ENCODE peak calls at places on chromosomes 11 and 22, in five cellular contexts. W, K, H, O and P are unnamed samples.

GRCh38 chr11:31340903-31341572 is 28.5 kb downstream of the DCDC1 start:
- DNase-seq in O (peak; percentile 50), W (peak; percentile 39), K (no peak), H (no peak), P (no peak)

GRCh38 chr11:109728056-109728455 is 306.1 kb downstream of the C11orf87 start:
- DNase-seq in K (no peak), H (no peak), O (no peak), W (no peak), P (no peak)

GRCh38 chr11:72613977-72614376 is 60.2 kb downstream of the PDE2A start:
- DNase-seq in O (no peak), K (peak; percentile 39), W (peak; percentile 50), H (no peak), P (no peak)

GRCh38 chr22:34946339-34946985 is 119.5 kb upstream of the ISX start:
- DNase-seq in H (no peak), K (no peak), W (no peak), O (no peak), P (no peak)

GRCh38 chr22:36552300-36552699 is 23.3 kb upstream of the EIF3D start:
- DNase-seq in K (no peak), W (no peak), O (no peak), H (no peak), P (no peak)

GRCh38 chr11:45102810-45103621 is 43.4 kb upstream of the PRDM11 start:
- DNase-seq in H (peak; percentile 63), K (peak; percentile 59), O (peak; percentile 90), W (peak; percentile 70), P (peak; percentile 59)

GRCh38 chr22:44824271-44824670 is 71.9 kb downstream of the ARHGAP8 start:
- DNase-seq in W (no peak), O (no peak), K (no peak), H (no peak), P (no peak)

GRCh38 chr22:17303840-17304779 is 65.2 kb upstream of the CECR2 start:
- DNase-seq in W (no peak), H (no peak), O (no peak), K (no peak), P (no peak)

GRCh38 chr22:40463727-40464126 is 93.3 kb downstream of the SGSM3 start:
- DNase-seq in K (no peak), O (no peak), H (no peak), W (no peak), P (no peak)

GRCh38 chr11:116719102-116719501 is 53.7 kb downstream of the BUD13 start:
- DNase-seq in H (no peak), K (no peak), O (no peak), W (no peak), P (no peak)

GRCh38 chr22:37306494-37306829 is 24.2 kb downstream of the CYTH4 start:
- DNase-seq in H (no peak), K (no peak), W (no peak), O (no peak), P (no peak)

GRCh38 chr22:26592368-26593015 is 2.6 kb upstream of the TPST2 start:
- DNase-seq in K (no peak), H (no peak), W (no peak), O (no peak), P (no peak)

GRCh38 chr11:6249822-6250555 is 9.6 kb upstream of the CCKBR start:
- DNase-seq in H (peak; percentile 94), W (peak; percentile 68), K (peak; percentile 61), O (peak; percentile 96), P (peak; percentile 76)

GRCh38 chr11:74057251-74058151 is 48.6 kb upstream of the UCP3 start:
- DNase-seq in H (no peak), W (peak; percentile 39), K (no peak), O (peak; percentile 50), P (no peak)

GRCh38 chr11:130068546-130068985 is 1.1 kb upstream of the APLP2 start:
- DNase-seq in W (no peak), O (no peak), H (no peak), K (no peak), P (no peak)

GRCh38 chr11:13963169-13963948 is 836 bp downstream of the SPON1 start:
- DNase-seq in W (no peak), H (no peak), O (peak; percentile 35), K (peak; percentile 25), P (no peak)

GRCh38 chr11:72278911-72279310 is 34.9 kb upstream of the PHOX2A start:
- DNase-seq in K (no peak), O (peak; percentile 36), H (no peak), W (no peak), P (no peak)

GRCh38 chr11:8263769-8264410 is at the start of gene LMO1:
- DNase-seq in W (peak; percentile 72), O (peak; percentile 80), K (peak; percentile 83), H (peak; percentile 78), P (peak; percentile 83)

GRCh38 chr11:125990244-125990643 is 44.4 kb downstream of the VSIG10L2 start:
- DNase-seq in W (no peak), H (peak; percentile 25), O (peak; percentile 77), K (no peak), P (peak; percentile 65)

GRCh38 chr11:86948733-86949132 is 6.5 kb downstream of the FZD4 start:
- DNase-seq in W (no peak), H (no peak), O (no peak), K (no peak), P (no peak)

GRCh38 chr11:62324738-62325556 is 12.3 kb upstream of the ASRGL1 start:
- DNase-seq in O (peak; percentile 55), H (no peak), W (peak; percentile 85), K (no peak), P (no peak)

GRCh38 chr11:65301491-65302329 is 13.0 kb upstream of the CDC42EP2 start:
- DNase-seq in K (peak; percentile 57), O (peak; percentile 79), H (no peak), W (peak; percentile 49), P (peak; percentile 55)

GRCh38 chr11:130037058-130037457 is 32.6 kb upstream of the APLP2 start:
- DNase-seq in O (peak; percentile 82), K (no peak), H (no peak), W (peak; percentile 10), P (no peak)

GRCh38 chr22:19358703-19359553 is 67.4 kb upstream of the CLTCL1 start:
- DNase-seq in K (no peak), W (no peak), O (no peak), H (no peak), P (no peak)

GRCh38 chr22:19360862-19361261 is 69.3 kb upstream of the CLTCL1 start:
- DNase-seq in O (no peak), K (no peak), W (no peak), H (no peak), P (no peak)

GRCh38 chr22:19358195-19358594 is 66.7 kb upstream of the CLTCL1 start:
- DNase-seq in O (no peak), K (no peak), H (no peak), W (no peak), P (no peak)

GRCh38 chr22:19360300-19360792 is 68.8 kb upstream of the CLTCL1 start:
- DNase-seq in O (no peak), W (peak; percentile 35), H (no peak), K (no peak), P (no peak)

DNA sequence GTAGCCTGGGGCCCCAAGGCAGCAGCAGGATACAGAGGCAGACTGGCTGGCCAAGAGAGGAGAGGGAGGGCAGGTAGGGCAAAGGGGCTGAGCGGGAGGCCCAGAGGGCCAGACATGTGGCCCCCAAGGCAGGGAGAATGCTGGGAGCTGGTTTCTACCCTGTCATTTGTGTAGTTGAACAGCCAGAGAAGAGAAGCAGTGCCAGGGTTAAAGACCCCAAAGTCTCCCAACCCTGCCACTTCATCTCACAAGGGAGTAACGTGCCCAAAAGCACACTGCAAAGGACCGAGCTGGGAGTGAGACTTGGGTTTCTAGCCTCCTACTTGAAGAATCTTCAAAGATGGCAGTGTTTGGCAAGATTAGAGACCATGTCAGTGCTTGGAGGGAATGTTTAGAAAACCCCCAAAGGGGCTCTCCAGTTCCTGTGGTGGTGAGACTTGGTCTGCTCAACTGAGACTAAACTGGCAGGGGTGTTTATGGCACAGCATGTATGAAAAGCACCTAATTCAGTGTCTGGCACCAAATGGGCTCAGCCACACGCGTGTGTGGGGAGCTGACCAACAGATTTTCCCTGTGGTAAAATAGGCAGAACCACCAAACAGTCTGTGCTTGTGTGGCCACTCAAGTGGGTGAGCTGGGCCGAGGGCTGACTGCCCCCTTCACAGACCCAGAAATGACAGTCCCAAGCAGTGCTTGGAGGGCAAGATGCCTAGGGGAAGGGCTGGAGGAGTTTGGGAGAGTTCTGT is 68.2 kb upstream of the CLTCL1 start:
- DNase-seq in W (no peak), K (no peak), O (no peak), H (no peak), P (no peak)
- H3K36me3 ChIP-seq in W (peaks cover 98% of the 10 kb centered on the region), K (peaks cover 96% of the 10 kb centered on the region), O (peaks cover 63% of the 10 kb centered on the region), H (peaks cover 7% of the 10 kb centered on the region), P (peaks cover 7% of the 10 kb centered on the region)

DNA sequence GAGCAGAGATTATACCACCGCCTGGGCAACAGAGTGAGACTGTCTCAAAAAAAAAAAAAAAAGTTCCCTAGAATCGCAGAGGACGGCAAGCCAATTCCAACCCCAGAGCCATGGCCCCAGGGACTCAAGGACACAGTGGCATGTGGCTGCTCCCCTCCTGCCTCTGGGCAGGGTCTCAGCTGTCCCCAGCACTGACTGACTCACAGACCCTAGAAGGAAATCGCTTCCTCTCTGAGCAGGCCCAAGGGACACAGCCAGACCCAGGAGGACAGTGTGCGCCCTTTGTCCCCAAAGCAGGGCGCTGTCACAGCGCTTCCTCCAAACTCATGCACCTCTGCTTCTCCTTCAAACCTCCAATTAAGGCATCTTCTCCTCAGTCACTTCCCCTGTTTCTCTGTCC is 2.3 kb downstream of the PACSIN3 start:
- DNase-seq in O (no peak), H (no peak), K (peak; percentile 62), W (no peak), P (no peak)
- H3K4me1 ChIP-seq in O (peaks cover 24% of the 10 kb centered on the region), H (peaks cover 44% of the 10 kb centered on the region), K (peaks cover 60% of the 10 kb centered on the region), W (peaks cover 7% of the 10 kb centered on the region), P (peaks cover 47% of the 10 kb centered on the region)

GRCh38 chr11:120337133-120337895 is 1.1 kb downstream of the ARHGEF12 start:
- DNase-seq in O (peak; percentile 59), K (peak; percentile 33), H (peak; percentile 43), W (no peak), P (peak; percentile 82)

GRCh38 chr11:120339394-120339890 is 3.2 kb downstream of the ARHGEF12 start:
- DNase-seq in O (no peak), W (peak; percentile 94), H (no peak), K (no peak), P (no peak)

GRCh38 chr11:120336641-120337132 is 474 bp downstream of the ARHGEF12 start:
- DNase-seq in K (peak; percentile 66), O (no peak), H (no peak), W (peak; percentile 63), P (peak; percentile 61)

GRCh38 chr11:120335928-120336640 is at the start of gene ARHGEF12:
- DNase-seq in W (peak; percentile 97), H (peak; percentile 95), O (peak; percentile 99), K (peak; percentile 98), P (peak; percentile 96)

GRCh38 chr11:120337896-120338840 is 2.0 kb downstream of the ARHGEF12 start:
- DNase-seq in W (peak; percentile 56), K (no peak), O (no peak), H (no peak), P (no peak)
- H3K27ac ChIP-seq in W (peak overlapping the region; percentile 84), K (peak overlapping the region; percentile 98), O (peak overlapping the region; percentile 91), H (peak overlapping the region; percentile 96), P (peak overlapping the region; percentile 97)

GRCh38 chr11:70206977-70207376 is 3.9 kb downstream of the FADD start:
- DNase-seq in H (no peak), W (no peak), K (no peak), O (no peak), P (no peak)

GRCh38 chr11:70206226-70206785 is 3.2 kb downstream of the FADD start:
- DNase-seq in W (no peak), O (no peak), K (no peak), H (no peak), P (peak; percentile 34)

GRCh38 chr11:70204466-70204799 is 1.3 kb downstream of the FADD start:
- DNase-seq in H (no peak), O (no peak), K (no peak), W (peak; percentile 68), P (no peak)

GRCh38 chr11:70205049-70205725 is 2.1 kb downstream of the FADD start:
- DNase-seq in W (no peak), H (no peak), O (peak; percentile 14), K (no peak), P (peak; percentile 22)

GRCh38 chr11:70205766-70206165 is 2.7 kb downstream of the FADD start:
- DNase-seq in O (no peak), K (no peak), H (no peak), W (no peak), P (no peak)
- H3K36me3 ChIP-seq in O (no peaks in the 10 kb centered on the region), K (peaks cover 35% of the 10 kb centered on the region), H (peaks cover 3% of the 10 kb centered on the region), W (peaks cover 38% of the 10 kb centered on the region), P (peaks cover 14% of the 10 kb centered on the region)